ENCODE peak calls at places on chromosomes 1 and 21, in seven cellular contexts. N, S, O, E, T, D and U are unnamed samples.

GRCh38 chr21:21046063-21046462 is 47.9 kb downstream of the NCAM2 start:
- DNase-seq in N (no peak), O (no peak), E (no peak), D (no peak), T (no peak), S (no peak), U (no peak)

GRCh38 chr1:114431026-114431425 is 80.0 kb downstream of the TRIM33 start:
- DNase-seq in D (no peak), O (no peak), N (no peak), E (no peak), S (no peak), T (no peak), U (no peak)

GRCh38 chr1:221712198-221712684 is 29.6 kb downstream of the DUSP10 start:
- DNase-seq in E (no peak), T (peak; percentile 77), N (no peak), S (peak; percentile 87), O (no peak), D (no peak), U (peak; percentile 42)

GRCh38 chr21:40433575-40433974 is 413.4 kb downstream of the DSCAM start:
- DNase-seq in O (no peak), D (no peak), N (no peak), T (no peak), E (no peak), S (no peak), U (no peak)

GRCh38 chr1:54220004-54220811 is 20.2 kb downstream of the MRPL37 start:
- DNase-seq in E (no peak), T (no peak), N (peak; percentile 69), S (peak; percentile 80), D (no peak), O (peak; percentile 69), U (no peak)

GRCh38 chr1:151416231-151416630 is 16.9 kb downstream of the PSMB4 start:
- DNase-seq in O (peak; percentile 26), D (no peak), T (no peak), S (peak; percentile 81), N (no peak), E (no peak), U (no peak)

GRCh38 chr1:227942021-227942715 is 5.6 kb downstream of the WNT9A start:
- DNase-seq in O (peak; percentile 10), D (no peak), N (no peak), S (no peak), T (no peak), E (peak; percentile 67), U (no peak)

GRCh38 chr1:152941037-152941700 is 5.8 kb upstream of the SPRR5 start:
- DNase-seq in E (no peak), S (no peak), O (no peak), D (no peak), T (no peak), N (no peak), U (no peak)

GRCh38 chr1:246875041-246876026 is 56.4 kb downstream of the AHCTF1 start:
- DNase-seq in N (no peak), S (peak; percentile 64), D (no peak), T (no peak), E (no peak), O (no peak), U (no peak)

GRCh38 chr1:214566158-214567104 is 15.0 kb upstream of the PTPN14 start:
- DNase-seq in N (no peak), O (peak; percentile 48), S (peak; percentile 85), E (no peak), D (no peak), T (no peak), U (no peak)

GRCh38 chr21:36534656-36535055 is 54.7 kb upstream of the CLDN14 start:
- DNase-seq in E (no peak), S (no peak), N (no peak), O (no peak), T (no peak), D (no peak), U (no peak)

GRCh38 chr1:29210278-29211085 is 20.3 kb downstream of the MECR start:
- DNase-seq in S (no peak), N (no peak), O (no peak), T (no peak), E (no peak), D (no peak), U (no peak)

GRCh38 chr1:111359376-111359775 is 68.2 kb downstream of the OVGP1 start:
- DNase-seq in N (no peak), T (no peak), D (no peak), S (no peak), O (no peak), E (no peak), U (no peak)

GRCh38 chr1:53919675-53920066 is 25.7 kb downstream of the DIO1 start:
- DNase-seq in T (no peak), O (no peak), S (no peak), E (no peak), D (no peak), N (no peak), U (peak; percentile 20)

GRCh38 chr1:47942238-47942629 is 55.0 kb downstream of the TRABD2B start:
- DNase-seq in T (no peak), S (no peak), E (no peak), D (no peak), O (no peak), N (no peak), U (no peak)

GRCh38 chr1:166511754-166512153 is 327.5 kb upstream of the POGK start:
- DNase-seq in T (no peak), O (no peak), N (no peak), S (no peak), E (no peak), D (no peak), U (no peak)

GRCh38 chr1:30727796-30728195 is 4.4 kb upstream of the MATN1 start:
- DNase-seq in T (no peak), N (no peak), D (no peak), E (no peak), S (peak; percentile 47), O (no peak), U (no peak)

GRCh38 chr1:16334655-16335340 is 17.5 kb downstream of the FBXO42 start:
- DNase-seq in E (no peak), N (no peak), D (no peak), T (no peak), O (no peak), S (no peak), U (no peak)

DNA sequence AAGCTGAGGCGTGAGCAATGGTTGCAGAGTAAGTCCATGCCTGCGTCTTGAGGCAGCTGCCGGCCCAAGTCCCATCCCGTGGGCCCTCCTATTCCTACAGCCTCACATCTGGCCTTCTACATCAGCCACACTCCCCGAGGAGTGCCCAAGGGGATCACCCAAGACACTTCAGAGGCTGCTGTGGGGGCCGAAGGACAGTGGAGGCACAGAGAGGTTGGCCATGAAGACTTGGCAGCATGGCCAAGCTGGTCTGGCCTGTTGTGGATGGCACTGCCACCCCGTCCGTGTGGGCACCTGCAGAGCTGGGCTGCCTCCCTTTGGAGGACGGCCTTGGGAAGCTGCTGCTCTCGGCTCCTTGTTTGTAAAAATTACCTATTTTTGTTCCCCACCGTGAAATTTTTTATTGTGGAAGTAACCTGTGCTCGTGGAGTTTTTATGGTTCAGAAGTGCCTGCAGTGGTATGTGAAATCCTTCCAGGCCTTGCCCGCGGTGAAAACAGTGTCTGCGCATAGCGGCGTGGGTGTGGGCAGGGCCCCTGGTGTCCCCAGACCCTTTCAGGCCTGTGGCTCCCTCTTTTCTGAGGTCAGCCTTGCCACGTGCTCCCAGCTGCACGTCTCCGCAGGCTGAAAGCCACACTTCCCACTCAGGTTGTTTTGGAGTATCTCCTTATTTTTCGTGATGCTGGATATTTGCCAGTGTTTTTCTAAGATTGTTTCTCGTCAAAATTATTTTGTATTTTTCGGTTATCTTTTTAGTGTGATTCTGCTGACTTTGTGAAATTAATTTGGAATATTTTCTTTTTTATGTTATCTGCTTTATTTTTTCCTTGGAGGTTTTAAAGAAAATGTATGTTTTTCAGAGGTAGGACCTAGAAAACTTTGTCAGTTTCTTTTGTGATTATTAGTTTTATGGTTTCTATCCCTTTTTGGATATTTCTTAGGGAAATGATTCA is 20.6 kb downstream of the SLX9 start:
- DNase-seq in N (no peak), O (peak; percentile 11), S (no peak), E (peak; percentile 50), T (no peak), D (no peak), U (no peak)
- H3K4me1 ChIP-seq in N (peaks cover 82% of the 10 kb centered on the region), O (peaks cover 18% of the 10 kb centered on the region), S (peaks cover 20% of the 10 kb centered on the region), E (peaks cover 8% of the 10 kb centered on the region), T (peaks cover 10% of the 10 kb centered on the region), D (peaks cover 30% of the 10 kb centered on the region), U (no peaks in the 10 kb centered on the region)

GRCh38 chr1:225777583-225778411 is at the start of gene SRP9:
- DNase-seq in O (peak; percentile 99), S (peak; percentile 97), D (peak; percentile 94), T (peak; percentile 100), N (peak; percentile 99), E (peak; percentile 99), U (peak; percentile 99)
- H3K4me1 ChIP-seq in O (peaks cover 1% of the 10 kb centered on the region), S (no peaks in the 10 kb centered on the region), D (peaks cover 39% of the 10 kb centered on the region), T (peaks cover 58% of the 10 kb centered on the region), N (peaks cover 58% of the 10 kb centered on the region), E (peaks cover 14% of the 10 kb centered on the region), U (peaks cover 52% of the 10 kb centered on the region)

DNA sequence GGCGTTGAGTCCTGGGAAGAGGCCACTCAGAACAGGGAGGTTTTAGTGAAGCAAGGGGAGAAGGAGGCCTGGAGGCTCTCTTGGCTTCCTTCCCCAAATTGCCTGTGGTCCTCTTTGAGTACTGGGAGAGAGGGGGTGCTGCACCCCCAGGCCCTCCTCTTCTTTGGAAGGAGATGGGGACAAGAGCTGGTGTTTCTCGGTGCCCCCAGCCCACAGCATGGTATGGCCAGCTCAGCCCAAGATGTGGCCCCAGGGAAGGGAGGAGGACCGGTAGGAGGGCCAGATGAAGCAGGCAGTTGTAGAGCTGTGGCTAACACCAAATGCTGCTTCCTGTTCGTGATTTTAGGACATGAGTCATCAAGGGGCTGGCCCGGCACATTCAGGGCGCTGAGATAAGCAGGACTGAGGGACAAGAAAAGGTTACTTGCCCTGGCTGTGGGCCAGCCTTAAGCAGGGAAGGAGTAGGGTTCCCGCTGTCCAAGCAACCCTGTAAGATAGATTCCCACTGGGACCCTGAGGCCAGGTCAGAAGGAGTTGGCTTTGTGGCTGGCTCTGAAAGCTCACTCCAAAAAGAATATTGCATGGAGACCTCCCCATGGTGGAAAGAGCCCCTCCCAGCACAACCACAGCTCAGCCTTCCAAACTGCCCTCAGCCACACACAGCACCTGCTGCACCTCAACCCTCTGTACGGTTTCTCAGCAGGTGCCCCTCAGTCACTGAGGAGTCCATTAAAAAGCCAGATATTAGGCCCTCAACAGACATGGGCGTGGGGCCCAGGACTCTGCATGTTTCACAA is 4.9 kb upstream of the TNFRSF1B start:
- DNase-seq in S (peak; percentile 93), T (peak; percentile 79), N (peak; percentile 92), E (peak; percentile 93), D (peak; percentile 81), O (peak; percentile 96), U (peak; percentile 65)
- H3K4me1 ChIP-seq in S (peaks cover 16% of the 10 kb centered on the region), T (peaks cover 55% of the 10 kb centered on the region), N (peaks cover 32% of the 10 kb centered on the region), E (peaks cover 13% of the 10 kb centered on the region), D (peaks cover 33% of the 10 kb centered on the region), O (peaks cover 15% of the 10 kb centered on the region), U (peaks cover 19% of the 10 kb centered on the region)

GRCh38 chr1:198674009-198674408 is 35.2 kb downstream of the PTPRC start:
- DNase-seq in O (no peak), N (no peak), D (no peak), T (no peak), S (no peak), E (no peak), U (no peak)

GRCh38 chr1:198669771-198670170 is 30.9 kb downstream of the PTPRC start:
- DNase-seq in D (no peak), O (no peak), T (no peak), N (no peak), S (no peak), E (no peak), U (no peak)

GRCh38 chr1:198671136-198671535 is 32.3 kb downstream of the PTPRC start:
- DNase-seq in E (no peak), D (no peak), N (no peak), T (no peak), O (no peak), S (no peak), U (no peak)

GRCh38 chr1:198669023-198669698 is 30.3 kb downstream of the PTPRC start:
- DNase-seq in T (peak; percentile 56), O (no peak), N (no peak), D (no peak), E (no peak), S (peak; percentile 90), U (peak; percentile 29)

GRCh38 chr1:198672124-198672523 is 33.3 kb downstream of the PTPRC start:
- DNase-seq in N (no peak), T (no peak), D (no peak), E (no peak), S (no peak), O (no peak), U (no peak)
- H3K4me1 ChIP-seq in N (no peaks in the 10 kb centered on the region), T (peaks cover 94% of the 10 kb centered on the region), D (no peaks in the 10 kb centered on the region), E (no peaks in the 10 kb centered on the region), S (peaks cover 13% of the 10 kb centered on the region), O (no peaks in the 10 kb centered on the region), U (peaks cover 61% of the 10 kb centered on the region)